ENCODE peak calls at places on chromosome 3, in five cellular contexts. F, W, B, T and H are unnamed samples.

GRCh38 chr3:119418641-119419040 is 44.8 kb downstream of the TMEM39A start:
- DNase-seq in F (no peak), W (no peak), B (no peak), T (no peak), H (no peak)

GRCh38 chr3:50396502-50396901 is 37.2 kb upstream of the TMEM115 start:
- DNase-seq in F (no peak), W (no peak), B (no peak), T (no peak), H (no peak)

GRCh38 chr3:195812366-195812765 is 637 bp upstream of the MUC4 start:
- DNase-seq in F (no peak), W (no peak), B (no peak), T (no peak), H (no peak)

GRCh38 chr3:187738089-187738399 is 7.2 kb downstream of the BCL6 start:
- DNase-seq in F (no peak), W (no peak), B (no peak), T (no peak), H (no peak)

GRCh38 chr3:101902041-101902440 is 52.7 kb downstream of the NFKBIZ start:
- DNase-seq in F (no peak), W (no peak), B (peak), T (peak), H (no peak)

GRCh38 chr3:161284989-161285388 is 63.9 kb downstream of the NMD3 start:
- DNase-seq in F (no peak), W (no peak), B (no peak), T (no peak), H (no peak)

GRCh38 chr3:72279068-72279598 is 494.2 kb upstream of the PROK2 start:
- DNase-seq in F (no peak), W (no peak), B (no peak), T (no peak), H (no peak)

GRCh38 chr3:149472393-149472792 is 2.1 kb upstream of the TM4SF4 start:
- DNase-seq in F (no peak), W (no peak), B (no peak), T (no peak), H (no peak)

GRCh38 chr3:158792709-158793108 is 9.1 kb upstream of the MFSD1 start:
- DNase-seq in F (no peak), W (no peak), B (peak), T (peak), H (no peak)

DNA sequence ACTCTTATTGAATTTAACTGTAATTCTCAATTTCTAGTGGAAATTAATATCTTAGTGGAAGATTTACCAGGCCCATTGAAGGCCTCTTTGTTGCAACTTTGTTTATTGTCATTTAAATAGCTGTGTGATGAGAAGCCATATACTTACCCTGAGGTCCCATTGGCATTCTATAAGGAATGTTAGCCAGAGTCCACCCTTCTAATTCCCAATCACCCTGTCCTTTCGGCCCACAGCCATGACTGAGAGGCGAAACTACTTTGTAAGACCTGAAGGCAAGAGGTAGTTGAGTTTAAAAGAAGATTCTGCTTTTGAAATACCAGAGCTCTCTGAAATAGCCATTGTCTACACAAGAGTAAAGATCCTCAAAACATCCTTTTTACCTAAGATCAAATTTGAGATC is 290.5 kb upstream of the RARB start:
- DNase-seq in F (no peak), W (no peak), B (no peak), T (no peak), H (no peak)
- H3K4me3 ChIP-seq in F (no peak), W (no peak), B (no peak), T (no peak), H (no peak)

DNA sequence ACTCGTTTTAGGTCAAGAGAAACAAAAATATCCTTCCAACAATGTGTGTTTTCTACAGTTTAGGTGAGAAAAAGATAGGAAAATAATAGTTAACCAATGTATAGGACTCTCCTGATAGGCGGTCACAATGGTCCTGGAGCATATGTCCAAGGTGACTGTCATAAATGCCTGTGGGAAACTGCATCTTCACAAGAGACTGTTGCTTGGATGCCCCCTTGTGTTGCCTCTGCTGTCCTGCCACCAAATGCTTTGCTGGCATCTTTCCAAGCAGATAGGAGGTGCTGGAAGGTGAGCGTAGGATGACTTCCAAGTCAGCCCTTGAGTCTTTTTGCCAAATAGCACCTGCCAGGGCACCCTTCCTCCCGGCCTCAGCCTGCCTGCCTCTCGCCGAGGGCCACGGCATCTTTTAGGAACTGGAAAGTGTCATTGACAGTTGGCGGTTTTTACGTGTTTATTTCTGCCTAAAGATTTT is 24.1 kb upstream of the SACM1L start:
- DNase-seq in F (no peak), W (no peak), B (no peak), T (peak), H (peak)
- H3K4me3 ChIP-seq in F (peak), W (peak), B (no peak), T (no peak), H (no peak)

GRCh38 chr3:8665407-8665896 is 20.9 kb upstream of the SSUH2 start:
- DNase-seq in F (no peak), W (no peak), B (no peak), T (no peak), H (no peak)
- H3K4me3 ChIP-seq in F (no peak), W (no peak), B (no peak), T (no peak), H (no peak)

GRCh38 chr3:147410518-147411234 is 1.5 kb downstream of the ZIC1 start:
- DNase-seq in F (no peak), W (no peak), B (no peak), T (peak), H (no peak)
- H3K4me3 ChIP-seq in F (peak), W (peak), B (peak), T (peak), H (peak)